ENCODE peak calls at places on chromosomes 11 and 22, in five cellular contexts. One of them, this sample, is unnamed.

GRCh38 chr11:128487978-128488377 is 99.4 kb downstream of the ETS1 start:
- DNase-seq in GM12878: no peak
- DNase-seq in HepG2: no peak
- DNase-seq in HCT116: no peak
- DNase-seq in K562: no peak
- DNase-seq in this sample: no peak

GRCh38 chr11:27472398-27473016 is at the start of gene LGR4:
- DNase-seq in HCT116: peak; percentile 83
- DNase-seq in HepG2: peak; percentile 97
- DNase-seq in GM12878: no peak
- DNase-seq in K562: peak; percentile 94
- DNase-seq in this sample: peak; percentile 87

GRCh38 chr11:118415739-118416068 is 14.3 kb downstream of the ATP5MG start:
- DNase-seq in HepG2: no peak
- DNase-seq in K562: peak; percentile 38
- DNase-seq in HCT116: peak; percentile 33
- DNase-seq in GM12878: no peak
- DNase-seq in this sample: peak; percentile 48

GRCh38 chr11:23320131-23320530 is 459.9 kb upstream of the CCDC179 start:
- DNase-seq in K562: no peak
- DNase-seq in HepG2: no peak
- DNase-seq in GM12878: no peak
- DNase-seq in HCT116: no peak
- DNase-seq in this sample: no peak

GRCh38 chr11:87295237-87295636 is 257.5 kb downstream of the TMEM135 start:
- DNase-seq in K562: no peak
- DNase-seq in HepG2: no peak
- DNase-seq in HCT116: no peak
- DNase-seq in GM12878: no peak
- DNase-seq in this sample: no peak

GRCh38 chr11:120116966-120117365 is 20.9 kb downstream of the TRIM29 start:
- DNase-seq in HepG2: no peak
- DNase-seq in GM12878: no peak
- DNase-seq in K562: no peak
- DNase-seq in HCT116: no peak
- DNase-seq in this sample: no peak

GRCh38 chr11:55849037-55849436 is 10.5 kb downstream of the OR5D16 start:
- DNase-seq in K562: no peak
- DNase-seq in GM12878: no peak
- DNase-seq in HCT116: no peak
- DNase-seq in HepG2: no peak
- DNase-seq in this sample: no peak

GRCh38 chr11:14638561-14638960 is 5.0 kb upstream of the PDE3B start:
- DNase-seq in K562: no peak
- DNase-seq in HCT116: no peak
- DNase-seq in GM12878: no peak
- DNase-seq in HepG2: no peak
- DNase-seq in this sample: no peak

GRCh38 chr11:133726576-133726975 is 118.7 kb downstream of the SPATA19 start:
- DNase-seq in HepG2: no peak
- DNase-seq in HCT116: no peak
- DNase-seq in K562: no peak
- DNase-seq in GM12878: no peak
- DNase-seq in this sample: no peak

GRCh38 chr11:123903932-123904331 is 2.0 kb downstream of the OR8D4 start:
- DNase-seq in K562: no peak
- DNase-seq in GM12878: no peak
- DNase-seq in HepG2: no peak
- DNase-seq in HCT116: no peak
- DNase-seq in this sample: no peak

GRCh38 chr11:94544582-94544831 is 786 bp downstream of the FUT4 start:
- DNase-seq in K562: no peak
- DNase-seq in GM12878: no peak
- DNase-seq in HepG2: no peak
- DNase-seq in HCT116: no peak
- DNase-seq in this sample: no peak

GRCh38 chr11:71456831-71457230 is 3.8 kb downstream of the NADSYN1 start:
- DNase-seq in GM12878: no peak
- DNase-seq in HCT116: no peak
- DNase-seq in K562: no peak
- DNase-seq in HepG2: no peak
- DNase-seq in this sample: no peak

GRCh38 chr11:71094296-71095077 is 157.9 kb downstream of the SHANK2 start:
- DNase-seq in GM12878: no peak
- DNase-seq in HepG2: no peak
- DNase-seq in K562: no peak
- DNase-seq in HCT116: no peak
- DNase-seq in this sample: no peak

GRCh38 chr11:95794086-95794485 is 3.8 kb downstream of the CEP57 start:
- DNase-seq in HepG2: no peak
- DNase-seq in GM12878: no peak
- DNase-seq in HCT116: no peak
- DNase-seq in K562: no peak
- DNase-seq in this sample: no peak

GRCh38 chr22:28243539-28243938 is 324.5 kb upstream of the PITPNB start:
- DNase-seq in HCT116: no peak
- DNase-seq in GM12878: no peak
- DNase-seq in K562: no peak
- DNase-seq in HepG2: no peak
- DNase-seq in this sample: no peak

GRCh38 chr11:134835561-134835960 is 423.5 kb upstream of the B3GAT1 start:
- DNase-seq in HCT116: no peak
- DNase-seq in HepG2: no peak
- DNase-seq in GM12878: no peak
- DNase-seq in K562: no peak
- DNase-seq in this sample: no peak

GRCh38 chr22:22450343-22450839 is 58.2 kb downstream of the ZNF280B start:
- DNase-seq in K562: no peak
- DNase-seq in HCT116: no peak
- DNase-seq in HepG2: no peak
- DNase-seq in GM12878: peak; percentile 55
- DNase-seq in this sample: no peak

GRCh38 chr11:1854132-1854948 is 1.5 kb downstream of the LSP1 start:
- DNase-seq in HCT116: no peak
- DNase-seq in HepG2: no peak
- DNase-seq in K562: no peak
- DNase-seq in GM12878: peak; percentile 33
- DNase-seq in this sample: no peak

GRCh38 chr22:48185656-48186055 is 1423.2 kb downstream of the TBC1D22A start:
- DNase-seq in K562: no peak
- DNase-seq in HCT116: no peak
- DNase-seq in GM12878: no peak
- DNase-seq in HepG2: no peak
- DNase-seq in this sample: no peak

GRCh38 chr11:122363306-122363705 is 247.3 kb upstream of the BLID start:
- DNase-seq in K562: no peak
- DNase-seq in HepG2: no peak
- DNase-seq in HCT116: no peak
- DNase-seq in GM12878: no peak
- DNase-seq in this sample: no peak

GRCh38 chr11:67366546-67366945 is 6.9 kb downstream of the CLCF1 start:
- DNase-seq in GM12878: no peak
- DNase-seq in HepG2: no peak
- DNase-seq in K562: no peak
- DNase-seq in HCT116: no peak
- DNase-seq in this sample: no peak

GRCh38 chr11:118935381-118935780 is 9.7 kb upstream of the BCL9L start:
- DNase-seq in K562: no peak
- DNase-seq in HCT116: no peak
- DNase-seq in HepG2: no peak
- DNase-seq in GM12878: no peak
- DNase-seq in this sample: no peak

GRCh38 chr22:36445158-36445668 is 36.2 kb downstream of the TXN2 start:
- DNase-seq in GM12878: no peak
- DNase-seq in K562: no peak
- DNase-seq in HCT116: no peak
- DNase-seq in HepG2: peak; percentile 47
- DNase-seq in this sample: peak; percentile 56

DNA sequence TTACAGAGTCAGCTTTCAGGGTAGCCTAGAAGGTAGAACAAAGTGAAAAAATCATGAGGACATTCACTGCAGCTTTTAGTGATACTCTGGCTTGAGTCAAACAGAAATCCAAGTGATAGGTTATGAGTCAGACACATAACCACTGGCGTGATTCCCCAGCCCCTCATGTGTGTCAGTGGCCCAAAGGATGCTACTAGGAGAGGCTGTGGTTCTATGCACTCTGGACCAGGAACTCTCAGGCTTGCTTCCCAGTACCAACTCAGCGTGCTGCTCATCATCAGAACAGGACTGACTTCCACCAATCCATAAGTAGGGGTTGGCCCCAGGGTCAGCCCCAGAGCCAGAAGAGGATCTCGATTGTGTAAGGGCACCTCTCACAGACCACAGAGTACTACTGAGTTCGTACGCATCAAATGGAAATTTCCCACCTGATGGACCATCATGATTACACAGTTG is 116.8 kb downstream of the MED15 start:
- DNase-seq in K562: no peak
- DNase-seq in GM12878: peak; percentile 85
- DNase-seq in HepG2: no peak
- DNase-seq in HCT116: no peak
- DNase-seq in this sample: no peak
- TF ChIP-seq JUND in K562: no peak
- TF ChIP-seq JUND in GM12878: peak; percentile 76
- TF ChIP-seq JUND in HepG2: no peak
- TF ChIP-seq JUND in HCT116: no peak
- TF ChIP-seq JUND in this sample: no peak

GRCh38 chr22:45999379-45999971 is 22.5 kb upstream of the WNT7B start:
- DNase-seq in K562: no peak
- DNase-seq in GM12878: no peak
- DNase-seq in HepG2: no peak
- DNase-seq in HCT116: no peak
- DNase-seq in this sample: no peak

GRCh38 chr22:46002757-46003270 is 25.9 kb upstream of the WNT7B start:
- DNase-seq in HCT116: no peak
- DNase-seq in HepG2: no peak
- DNase-seq in GM12878: no peak
- DNase-seq in K562: peak; percentile 36
- DNase-seq in this sample: no peak

GRCh38 chr22:46001426-46002106 is 24.6 kb upstream of the WNT7B start:
- DNase-seq in HCT116: no peak
- DNase-seq in GM12878: no peak
- DNase-seq in HepG2: no peak
- DNase-seq in K562: no peak
- DNase-seq in this sample: no peak

GRCh38 chr22:46000081-46001027 is 23.4 kb upstream of the WNT7B start:
- DNase-seq in HCT116: no peak
- DNase-seq in GM12878: no peak
- DNase-seq in K562: no peak
- DNase-seq in HepG2: no peak
- DNase-seq in this sample: no peak

GRCh38 chr22:46001046-46001425 is 24.1 kb upstream of the WNT7B start:
- DNase-seq in HCT116: no peak
- DNase-seq in HepG2: no peak
- DNase-seq in K562: no peak
- DNase-seq in GM12878: no peak
- DNase-seq in this sample: no peak
- TF ChIP-seq JUND in HCT116: no peak
- TF ChIP-seq JUND in HepG2: no peak
- TF ChIP-seq JUND in K562: no peak
- TF ChIP-seq JUND in GM12878: no peak
- TF ChIP-seq JUND in this sample: no peak

GRCh38 chr22:30267382-30268302 is 991 bp upstream of the OSM start:
- DNase-seq in GM12878: no peak
- DNase-seq in HCT116: no peak
- DNase-seq in K562: no peak
- DNase-seq in HepG2: no peak
- DNase-seq in this sample: no peak
- TF ChIP-seq JUND in GM12878: no peak
- TF ChIP-seq JUND in HCT116: no peak
- TF ChIP-seq JUND in K562: no peak
- TF ChIP-seq JUND in HepG2: no peak
- TF ChIP-seq JUND in this sample: no peak

GRCh38 chr11:61926235-61926634 is 8.9 kb upstream of the RAB3IL1 start:
- DNase-seq in HepG2: no peak
- DNase-seq in HCT116: no peak
- DNase-seq in GM12878: no peak
- DNase-seq in K562: no peak
- DNase-seq in this sample: no peak
- TF ChIP-seq JUND in HepG2: no peak
- TF ChIP-seq JUND in HCT116: no peak
- TF ChIP-seq JUND in GM12878: no peak
- TF ChIP-seq JUND in K562: no peak
- TF ChIP-seq JUND in this sample: no peak

GRCh38 chr22:32660292-32660691 is 141.2 kb upstream of the TIMP3 start:
- DNase-seq in GM12878: no peak
- DNase-seq in HCT116: peak; percentile 37
- DNase-seq in HepG2: peak; percentile 78
- DNase-seq in K562: peak; percentile 69
- DNase-seq in this sample: peak; percentile 27
- TF ChIP-seq JUND in GM12878: no peak
- TF ChIP-seq JUND in HCT116: no peak
- TF ChIP-seq JUND in HepG2: peak; percentile 68
- TF ChIP-seq JUND in K562: no peak
- TF ChIP-seq JUND in this sample: no peak

GRCh38 chr11:19199766-19200165 is 2.0 kb downstream of the CSRP3 start:
- DNase-seq in HepG2: no peak
- DNase-seq in HCT116: no peak
- DNase-seq in K562: no peak
- DNase-seq in GM12878: no peak
- DNase-seq in this sample: no peak
- TF ChIP-seq JUND in HepG2: no peak
- TF ChIP-seq JUND in HCT116: no peak
- TF ChIP-seq JUND in K562: no peak
- TF ChIP-seq JUND in GM12878: no peak
- TF ChIP-seq JUND in this sample: no peak

DNA sequence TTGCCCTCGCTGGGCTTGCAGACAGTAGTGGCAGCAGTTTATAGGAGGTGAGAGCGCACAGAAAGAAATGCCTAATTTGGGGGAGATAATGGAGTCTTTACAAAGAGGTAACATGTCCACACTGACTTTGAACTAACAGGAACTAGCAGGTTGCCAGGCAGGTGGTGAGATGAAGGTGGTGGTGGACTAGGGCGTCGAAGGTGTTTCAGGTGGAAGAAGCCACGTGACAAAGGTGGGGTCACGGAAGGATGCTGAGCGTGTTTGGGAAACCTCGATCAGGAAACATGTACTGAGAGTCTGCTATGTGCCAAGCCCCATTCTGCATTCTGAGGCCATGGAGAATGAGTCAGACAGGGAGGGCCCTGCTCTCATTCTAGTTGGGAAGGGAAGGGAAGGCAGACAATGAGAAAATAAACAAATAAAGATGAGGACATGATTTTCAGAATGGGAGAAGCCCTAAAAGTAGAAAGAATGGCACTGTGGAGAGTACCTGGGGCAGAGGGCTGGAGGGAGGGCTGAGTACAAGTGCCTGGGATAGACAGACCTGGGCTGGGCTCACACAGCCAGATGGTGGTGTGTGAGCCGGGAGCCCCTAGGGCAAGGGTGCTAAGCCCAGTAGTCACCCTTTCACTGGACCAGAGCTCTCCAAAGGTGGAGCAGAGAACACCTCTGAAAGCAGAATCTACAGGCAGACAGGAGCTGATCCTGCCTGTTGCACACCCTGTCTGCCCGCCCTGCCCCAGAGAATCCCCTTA is 16.2 kb upstream of the NNMT start:
- DNase-seq in GM12878: no peak
- DNase-seq in HepG2: no peak
- DNase-seq in K562: no peak
- DNase-seq in HCT116: no peak
- DNase-seq in this sample: no peak
- TF ChIP-seq JUND in GM12878: no peak
- TF ChIP-seq JUND in HepG2: no peak
- TF ChIP-seq JUND in K562: no peak
- TF ChIP-seq JUND in HCT116: no peak
- TF ChIP-seq JUND in this sample: no peak